ENCODE peak calls at places on chromosomes 2 and 18, in six cellular contexts. E, Q, T, N, H and D are unnamed samples.

GRCh38 chr18:37441821-37442220 is 123.8 kb downstream of the CELF4 start:
- DNase-seq in Q (no peak), H (no peak), N (no peak), T (no peak), E (no peak), D (no peak)

GRCh38 chr2:17233157-17233556 is 285.1 kb downstream of the RAD51AP2 start:
- DNase-seq in T (no peak), E (no peak), N (no peak), H (no peak), Q (no peak), D (no peak)

GRCh38 chr2:197515277-197515797 is 529 bp upstream of the MOB4 start:
- DNase-seq in H (peak), E (no peak), Q (peak), N (no peak), T (no peak), D (peak)

GRCh38 chr2:42238644-42239288 is 69.6 kb downstream of the EML4 start:
- DNase-seq in H (peak), N (no peak), Q (no peak), T (no peak), E (peak), D (peak)

GRCh38 chr18:49212819-49213218 is 247.6 kb downstream of the DYM start:
- DNase-seq in Q (no peak), E (no peak), T (no peak), N (no peak), H (no peak), D (peak)

GRCh38 chr2:241041557-241042158 is 43.2 kb downstream of the SNED1 start:
- DNase-seq in N (no peak), T (peak), Q (no peak), E (no peak), H (no peak), D (no peak)

GRCh38 chr2:56248965-56249742 is 65.4 kb downstream of the CCDC85A start:
- DNase-seq in H (no peak), Q (no peak), E (no peak), N (no peak), T (no peak), D (no peak)

GRCh38 chr2:234146087-234146826 is 95.8 kb downstream of the SPP2 start:
- DNase-seq in N (no peak), H (no peak), E (no peak), Q (no peak), T (no peak), D (no peak)

GRCh38 chr2:12347049-12347448 is 369.7 kb upstream of the TRIB2 start:
- DNase-seq in Q (no peak), E (no peak), N (no peak), T (no peak), H (no peak), D (no peak)

DNA sequence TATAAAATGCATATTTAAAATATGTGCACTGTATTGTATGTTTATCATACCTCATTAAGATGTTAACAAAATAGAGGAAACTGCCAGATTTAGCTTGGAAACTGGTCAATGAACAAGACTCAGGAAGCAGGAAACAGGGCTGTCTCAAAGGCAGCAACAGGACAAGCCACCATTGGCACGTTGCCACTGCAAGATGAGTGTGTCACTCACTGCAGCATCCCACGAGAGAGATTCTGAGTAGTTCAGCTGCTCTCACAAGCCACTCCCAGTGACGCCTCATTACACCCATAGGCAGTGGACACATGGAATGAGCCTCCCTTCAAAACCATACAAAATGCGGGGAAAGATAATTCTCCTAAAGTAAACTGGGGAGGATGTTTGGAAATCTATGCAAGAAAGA is 181.8 kb upstream of the DLGAP1 start:
- DNase-seq in N (no peak), E (no peak), H (no peak), T (no peak), Q (no peak), D (no peak)
- TF ChIP-seq GABPA in N (no peak), E (no peak), H (no peak), T (no peak), Q (no peak), D (no peak)

DNA sequence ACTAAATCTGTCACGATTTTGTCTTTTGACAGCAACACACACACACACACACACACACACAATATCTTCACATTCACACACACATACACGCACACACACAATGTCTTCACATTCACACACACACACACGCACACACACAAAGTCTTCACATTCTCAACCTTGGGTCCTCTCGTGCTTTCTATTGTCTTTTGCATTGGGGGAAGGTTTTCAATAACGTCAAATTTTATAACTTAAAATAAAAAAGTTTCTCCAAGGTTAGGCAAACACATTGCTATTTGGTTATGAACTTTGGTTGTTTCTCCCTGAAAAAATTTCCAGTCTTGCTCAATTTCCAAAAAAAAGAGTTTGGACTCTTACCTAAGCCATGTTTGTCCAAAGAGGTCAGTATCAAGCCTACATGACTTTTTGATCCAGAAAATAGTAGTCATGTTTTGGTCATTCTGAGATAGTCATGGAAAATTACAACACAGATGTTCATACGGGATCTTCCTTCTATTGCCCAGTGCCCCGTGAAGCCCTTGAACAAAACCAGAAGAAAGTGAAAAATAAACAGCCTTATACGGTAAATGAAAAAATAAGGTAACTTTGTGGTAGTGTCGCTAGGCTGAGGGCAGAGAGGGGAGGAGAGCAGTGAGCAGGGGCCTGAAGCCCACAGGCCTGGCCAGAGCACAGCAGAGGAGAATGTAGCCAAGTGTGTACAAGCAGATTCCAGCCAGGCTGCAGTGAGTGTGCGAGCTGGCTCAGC is 542.8 kb upstream of the ID2 start:
- DNase-seq in N (no peak), Q (no peak), T (no peak), H (peak), E (no peak), D (no peak)
- H3K27ac ChIP-seq in N (no peak), Q (no peak), T (no peak), H (peak), E (no peak), D (no peak)

GRCh38 chr2:14722919-14723559 is 90.5 kb downstream of the LRATD1 start:
- DNase-seq in H (no peak), N (no peak), Q (no peak), T (no peak), E (no peak), D (no peak)
- TF ChIP-seq GABPA in H (no peak), N (no peak), Q (no peak), T (no peak), E (no peak), D (no peak)

GRCh38 chr2:120302301-120302700 is 43.6 kb upstream of the INHBB start:
- DNase-seq in H (no peak), E (no peak), N (no peak), T (no peak), Q (no peak), D (no peak)
- H3K27ac ChIP-seq in H (no peak), E (no peak), N (no peak), T (no peak), Q (no peak), D (no peak)

DNA sequence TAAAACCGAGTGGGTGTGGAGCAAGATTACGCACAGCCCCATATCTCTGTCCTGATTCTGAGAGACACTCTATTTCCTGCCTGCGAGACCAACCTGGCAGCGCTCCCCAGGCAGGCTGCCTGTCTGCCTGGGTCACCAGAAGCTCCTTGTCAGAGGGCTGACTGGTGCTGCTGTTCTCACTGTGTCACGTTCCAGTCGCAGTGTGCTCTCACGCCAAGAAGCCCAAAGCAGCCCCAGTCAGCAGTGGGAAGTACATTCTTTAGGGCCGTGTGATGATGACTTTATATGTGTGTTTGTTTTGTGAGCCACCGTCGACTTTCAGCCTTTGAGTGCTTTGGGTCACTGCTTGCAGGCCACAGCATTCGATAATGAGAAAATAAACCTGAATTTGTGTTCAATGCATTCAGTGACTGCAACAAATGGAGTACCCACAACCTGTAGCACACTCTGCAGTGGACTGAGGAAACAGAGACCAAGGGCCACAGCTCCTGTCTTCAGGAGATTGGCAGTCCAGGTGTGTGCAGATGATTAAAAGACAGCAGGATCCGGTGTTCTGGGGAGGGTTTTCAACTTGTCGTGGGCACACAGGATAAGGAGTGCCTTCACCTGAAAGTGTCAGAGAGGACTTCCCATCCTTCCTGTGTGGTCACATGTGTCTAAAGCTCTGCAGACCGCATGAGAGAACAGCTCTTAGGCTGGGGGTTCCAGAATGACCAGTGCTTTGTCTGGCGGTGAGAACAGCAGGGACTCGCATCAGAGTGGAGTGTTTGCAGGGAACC is 4.8 kb downstream of the TNFRSF11A start:
- DNase-seq in Q (no peak), H (peak), E (no peak), N (no peak), T (no peak), D (no peak)
- TF ChIP-seq GABPA in Q (no peak), H (no peak), E (no peak), N (no peak), T (no peak), D (no peak)

GRCh38 chr18:63106727-63107126 is 212.8 kb downstream of the BCL2 start:
- DNase-seq in T (no peak), N (no peak), E (no peak), H (no peak), Q (no peak), D (no peak)

GRCh38 chr18:63109789-63110188 is 209.8 kb downstream of the BCL2 start:
- DNase-seq in E (no peak), Q (no peak), H (no peak), T (no peak), N (no peak), D (no peak)

GRCh38 chr18:63107931-63108330 is 211.6 kb downstream of the BCL2 start:
- DNase-seq in T (no peak), N (no peak), E (no peak), Q (no peak), H (no peak), D (peak)

GRCh38 chr18:63105636-63106316 is 213.8 kb downstream of the BCL2 start:
- DNase-seq in N (no peak), T (peak), H (no peak), Q (no peak), E (no peak), D (no peak)

DNA sequence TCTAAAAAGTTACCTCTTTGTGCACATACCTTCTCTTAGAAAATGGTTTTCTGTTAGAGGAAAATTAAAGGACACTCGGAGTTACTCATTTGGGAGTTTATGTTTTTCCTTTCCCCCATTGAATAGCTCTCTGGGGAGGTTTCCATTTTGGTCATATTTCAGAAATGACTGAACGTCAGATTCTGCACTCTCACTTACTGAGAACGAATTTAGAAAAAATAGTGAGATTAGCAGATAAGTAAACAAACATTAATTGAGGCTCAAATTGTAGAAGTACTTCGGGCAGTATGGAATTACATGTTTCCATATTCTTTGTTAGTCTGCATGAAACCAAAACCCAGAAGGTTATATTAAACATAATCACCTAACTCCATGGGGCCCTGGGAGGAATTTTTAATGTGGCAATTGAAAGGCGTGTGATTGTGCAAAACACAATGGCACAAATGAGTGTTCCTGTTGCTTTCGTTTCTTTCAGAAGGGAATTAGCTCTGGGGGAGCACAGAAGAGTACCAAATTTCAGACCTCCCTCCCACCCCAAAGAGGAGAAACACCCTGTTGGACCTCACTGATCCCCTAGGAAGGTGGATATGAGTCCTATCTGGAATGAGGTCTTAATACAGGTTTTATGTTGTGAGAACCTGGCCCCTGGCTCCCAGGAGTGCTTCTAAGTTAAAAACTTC is 212.3 kb downstream of the BCL2 start:
- DNase-seq in Q (no peak), E (no peak), H (no peak), T (no peak), N (no peak), D (no peak)
- H3K27ac ChIP-seq in Q (no peak), E (no peak), H (no peak), T (peak), N (no peak), D (peak)